ENCODE peak calls at places on chromosomes 7 and 10, in seven cellular contexts. V, A, U, L, M, J and S are unnamed samples.
A peak's percentile ranks its signal among the peaks of the same experiment; 100 is the strongest.

GRCh38 chr10:15121707-15122106 is 24.6 kb downstream of the RPP38 start:
- DNase-seq in L (no peak), M (no peak), J (no peak), U (no peak), A (no peak), V (no peak), S (no peak)

GRCh38 chr7:54778696-54779285 is 19.8 kb upstream of the SEC61G start:
- DNase-seq in M (no peak), V (no peak), J (no peak), L (no peak), U (no peak), A (no peak), S (no peak)

GRCh38 chr7:130146693-130147520 is 58.3 kb downstream of the TMEM209 start:
- DNase-seq in V (no peak), L (no peak), M (no peak), U (no peak), J (no peak), A (no peak), S (no peak)

GRCh38 chr10:88620441-88620840 is 33.9 kb downstream of the LIPJ start:
- DNase-seq in J (no peak), V (no peak), L (no peak), A (no peak), U (no peak), M (no peak), S (no peak)

GRCh38 chr7:36011588-36011965 is 141.5 kb upstream of the EEPD1 start:
- DNase-seq in V (no peak), U (no peak), M (no peak), A (no peak), L (no peak), J (no peak), S (no peak)

GRCh38 chr10:95266674-95267095 is 24.1 kb downstream of the PDLIM1 start:
- DNase-seq in V (peak; percentile 35), L (no peak), U (no peak), M (peak; percentile 76), J (peak; percentile 93), A (no peak), S (no peak)

GRCh38 chr7:20111821-20112542 is 105.2 kb downstream of the MACC1 start:
- DNase-seq in J (no peak), V (no peak), U (no peak), A (no peak), L (no peak), M (no peak), S (no peak)

GRCh38 chr10:72612203-72612826 is 13.6 kb downstream of the MICU1 start:
- DNase-seq in V (peak; percentile 46), J (no peak), U (no peak), A (no peak), L (no peak), M (no peak), S (no peak)

GRCh38 chr7:91565499-91566331 is 301.5 kb downstream of the FZD1 start:
- DNase-seq in V (peak; percentile 44), J (peak; percentile 36), U (peak; percentile 13), A (peak; percentile 62), L (peak; percentile 36), M (peak; percentile 95), S (no peak)

GRCh38 chr7:35714862-35715261 is 19.9 kb upstream of the HERPUD2 start:
- DNase-seq in M (no peak), V (no peak), L (no peak), U (no peak), A (no peak), J (no peak), S (no peak)

GRCh38 chr10:78255796-78256638 is 222.4 kb downstream of the RPS24 start:
- DNase-seq in M (peak; percentile 65), J (peak; percentile 97), V (no peak), L (peak; percentile 30), A (peak; percentile 69), U (no peak), S (peak; percentile 84)

GRCh38 chr7:127858091-127858914 is 172.9 kb downstream of the LRRC4 start:
- DNase-seq in L (no peak), U (no peak), V (no peak), M (no peak), A (no peak), J (no peak), S (peak; percentile 78)

GRCh38 chr10:29692121-29692539 is 57.4 kb upstream of the SVIL start:
- DNase-seq in V (no peak), U (no peak), L (no peak), A (no peak), M (no peak), J (no peak), S (no peak)

GRCh38 chr10:79090134-79090803 is 21.5 kb downstream of the ZMIZ1 start:
- DNase-seq in A (no peak), J (no peak), M (no peak), V (peak; percentile 62), L (no peak), U (no peak), S (no peak)

GRCh38 chr10:92691591-92692084 is 1.9 kb downstream of the HHEX start:
- DNase-seq in U (peak; percentile 35), V (no peak), A (peak; percentile 76), M (no peak), J (no peak), L (peak; percentile 33), S (peak; percentile 78)

GRCh38 chr10:132536241-132536963 is 1.2 kb upstream of the INPP5A start:
- DNase-seq in V (peak; percentile 73), J (peak; percentile 28), U (peak; percentile 5), M (no peak), L (peak; percentile 38), A (peak; percentile 67), S (peak; percentile 75)

GRCh38 chr10:102120987-102121738 is 995 bp upstream of the LDB1 start:
- DNase-seq in L (peak; percentile 38), U (peak; percentile 26), J (no peak), A (peak; percentile 81), V (peak; percentile 74), M (no peak), S (peak; percentile 96)

GRCh38 chr7:128833148-128833938 is 3.1 kb downstream of the FLNC start:
- DNase-seq in U (no peak), L (no peak), V (peak; percentile 60), J (no peak), M (no peak), A (peak; percentile 86), S (peak; percentile 94)

GRCh38 chr7:76281706-76282343 is 20.6 kb upstream of the HSPB1 start:
- DNase-seq in L (no peak), U (no peak), A (no peak), J (no peak), M (no peak), V (no peak), S (no peak)

GRCh38 chr7:1535100-1535458 is 4.6 kb downstream of the MAFK start:
- DNase-seq in A (no peak), L (no peak), J (no peak), M (no peak), V (no peak), U (no peak), S (peak; percentile 65)

GRCh38 chr10:124007102-124007772 is 86.2 kb downstream of the CHST15 start:
- DNase-seq in L (no peak), U (no peak), A (peak; percentile 28), J (no peak), V (no peak), M (no peak), S (peak; percentile 69)

GRCh38 chr7:90119178-90119971 is 34.9 kb upstream of the STEAP1 start:
- DNase-seq in J (peak; percentile 6), M (no peak), L (no peak), A (no peak), U (no peak), V (peak; percentile 73), S (peak; percentile 68)

GRCh38 chr7:94888542-94888941 is 18.9 kb upstream of the PPP1R9A start:
- DNase-seq in M (peak; percentile 25), J (peak; percentile 47), U (no peak), L (peak; percentile 58), A (no peak), V (no peak), S (no peak)

GRCh38 chr7:105580022-105580740 is 1.1 kb downstream of the EFCAB10 start:
- DNase-seq in V (no peak), J (peak; percentile 62), M (no peak), L (no peak), A (no peak), U (no peak), S (no peak)

DNA sequence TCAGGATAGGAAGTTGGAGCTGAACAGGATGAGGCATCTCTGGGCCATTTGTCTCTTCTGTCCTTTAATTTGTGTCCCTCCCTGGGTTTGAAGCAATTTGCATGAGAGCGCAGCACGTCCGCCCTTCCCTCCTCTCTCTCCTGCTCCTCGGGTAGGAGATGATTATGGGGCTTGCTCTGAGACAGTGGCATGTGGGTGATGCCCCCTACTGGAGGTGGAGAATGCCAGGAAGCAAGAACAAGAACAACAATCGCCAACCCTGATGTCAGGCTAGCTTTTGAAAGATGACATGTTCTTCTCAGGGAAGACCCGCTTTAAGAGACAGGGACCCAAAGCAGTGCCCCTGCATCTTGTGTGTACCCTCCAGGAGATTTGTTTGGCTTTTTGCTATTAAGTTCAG is 63.9 kb upstream of the LOXL4 start:
- DNase-seq in A (no peak), L (no peak), J (peak; percentile 38), V (no peak), M (peak; percentile 17), U (no peak), S (no peak)
- TF ChIP-seq EP300 in A (no peak), L (no peak), J (no peak), V (no peak), M (no peak), U (no peak), S (no peak)

DNA sequence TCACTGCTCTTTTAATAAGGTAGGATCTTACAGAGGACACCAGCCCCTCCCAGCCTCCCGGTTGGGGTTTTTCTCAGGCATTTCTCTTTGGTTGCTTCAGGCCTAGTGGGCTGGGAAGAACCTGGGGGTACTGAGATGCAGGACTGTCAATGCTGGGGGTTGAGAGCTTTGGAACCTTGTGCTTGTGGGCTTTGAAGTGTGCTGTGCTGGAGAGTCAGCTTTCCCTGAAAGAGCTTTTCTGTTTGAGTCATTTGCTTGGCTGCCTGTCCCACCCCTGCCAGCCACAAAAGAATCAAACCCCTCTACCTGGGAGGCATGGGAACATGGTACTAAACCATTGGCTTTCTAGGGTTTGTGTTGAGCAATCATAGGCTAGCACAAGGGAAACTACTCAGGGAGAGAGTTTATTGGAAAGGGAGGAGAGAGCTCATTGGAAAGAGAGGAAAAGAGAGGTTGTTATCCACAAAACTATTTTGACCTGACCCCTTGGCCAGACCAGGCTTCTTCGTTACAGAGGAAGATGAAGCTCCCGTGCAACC is 1.4 kb downstream of the SCD start:
- DNase-seq in U (no peak), V (no peak), L (no peak), J (no peak), A (no peak), M (no peak), S (no peak)
- H3K27ac ChIP-seq in U (peak overlapping the region; percentile 96), V (no peak overlapping the region), L (no peak overlapping the region), J (peak overlapping the region; percentile 99), A (no peak overlapping the region), M (peak overlapping the region; percentile 81), S (no peak overlapping the region)

GRCh38 chr7:106610996-106611886 is 49.7 kb downstream of the CCDC71L start:
- DNase-seq in J (no peak), A (no peak), M (no peak), U (no peak), L (no peak), V (no peak), S (no peak)
- TF ChIP-seq EP300 in J (no peak), A (no peak), M (no peak), U (no peak), L (no peak), V (no peak), S (no peak)

DNA sequence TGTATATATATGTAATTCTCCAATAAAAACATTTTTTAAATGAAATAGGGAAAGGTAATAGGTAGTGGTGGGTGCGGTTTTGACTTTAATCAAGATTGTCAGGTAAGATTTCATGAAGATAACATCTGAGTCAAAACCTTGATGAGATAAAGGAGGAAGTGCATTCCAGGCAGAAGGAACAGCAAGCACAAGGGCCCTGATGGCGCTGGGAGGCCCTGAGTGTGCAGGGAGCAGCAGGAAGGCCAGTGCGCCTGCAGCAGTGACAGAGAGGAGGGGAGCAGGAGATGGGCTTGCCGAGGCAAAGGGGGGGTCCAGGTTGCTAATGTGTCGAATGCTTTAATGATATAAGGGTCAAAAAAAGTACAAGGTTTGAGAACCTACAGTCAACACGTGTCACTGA is 69.8 kb downstream of the GNA12 start:
- DNase-seq in U (no peak), M (no peak), J (no peak), A (no peak), L (no peak), V (no peak), S (no peak)
- H3K27ac ChIP-seq in U (no peak overlapping the region), M (no peak overlapping the region), J (no peak overlapping the region), A (no peak overlapping the region), L (no peak overlapping the region), V (no peak overlapping the region), S (no peak overlapping the region)